ENCODE peak calls at places on chromosomes 1 and 21, in four cellular contexts. L, Y, I and T are unnamed samples.

GRCh38 chr1:167602840-167603239 is 27.2 kb upstream of the RCSD1 start:
- DNase-seq in Y (no peak), L (no peak), I (no peak), T (no peak)

GRCh38 chr1:98205291-98206017 is 284.6 kb upstream of the DPYD start:
- DNase-seq in L (no peak), Y (no peak), I (no peak), T (no peak)

GRCh38 chr21:37915941-37916794 is at the start of gene KCNJ6:
- DNase-seq in I (no peak), L (no peak), Y (peak), T (no peak)

GRCh38 chr1:209580577-209580976 is 2.9 kb upstream of the CAMK1G start:
- DNase-seq in Y (no peak), L (no peak), I (no peak), T (no peak)

GRCh38 chr1:19909392-19909791 is 14.0 kb downstream of the PLA2G2E start:
- DNase-seq in L (no peak), Y (no peak), I (no peak), T (no peak)

GRCh38 chr1:7898962-7899361 is 41.7 kb downstream of the TNFRSF9 start:
- DNase-seq in Y (no peak), I (no peak), L (no peak), T (no peak)

GRCh38 chr21:39316729-39317128 is 3.3 kb upstream of the BRWD1 start:
- DNase-seq in I (no peak), L (no peak), Y (no peak), T (peak)

GRCh38 chr1:6016191-6016865 is 24.1 kb upstream of the NPHP4 start:
- DNase-seq in L (no peak), Y (peak), I (no peak), T (no peak)

GRCh38 chr1:27832762-27833161 is 2.2 kb downstream of the PPP1R8 start:
- DNase-seq in L (no peak), I (no peak), Y (no peak), T (no peak)

GRCh38 chr1:220485131-220485530 is 42.8 kb upstream of the MARK1 start:
- DNase-seq in L (no peak), Y (no peak), I (no peak), T (no peak)

GRCh38 chr1:74388855-74389254 is 123.6 kb downstream of the LRRC53 start:
- DNase-seq in Y (no peak), I (no peak), L (no peak), T (no peak)